ENCODE peak calls at places on chromosomes 5 and 9, in six cellular contexts. E is GM23248, R is OCI-LY7, A is hepatocyte, I is MM.1S, Y is GM23338. U is an unnamed sample.

GRCh38 chr9:2157277-2158105 is 142.3 kb downstream of the SMARCA2 start:
- DNase-seq in E (peak; percentile 92), I (peak; percentile 60), Y (peak; percentile 44), A (peak; percentile 65), R (peak; percentile 49), U (peak; percentile 49)

GRCh38 chr5:38607930-38608545 is 51.6 kb upstream of the LIFR start:
- DNase-seq in I (no peak), R (no peak), A (peak; percentile 28), Y (no peak), E (no peak), U (peak; percentile 66)

GRCh38 chr5:76542887-76543690 is 80.1 kb downstream of the F2RL2 start:
- DNase-seq in A (peak; percentile 19), I (peak; percentile 11), R (no peak), Y (peak; percentile 39), E (no peak), U (no peak)

GRCh38 chr5:36496471-36496870 is 109.9 kb upstream of the SLC1A3 start:
- DNase-seq in I (no peak), E (no peak), Y (no peak), R (no peak), A (no peak), U (no peak)

GRCh38 chr9:121299467-121300282 is 31.7 kb downstream of the GSN start:
- DNase-seq in R (no peak), I (no peak), E (peak; percentile 76), A (peak; percentile 61), Y (peak; percentile 47), U (no peak)

GRCh38 chr5:82620957-82621600 is 342.9 kb upstream of the RPS23 start:
- DNase-seq in I (peak; percentile 83), Y (no peak), E (no peak), R (no peak), A (no peak), U (peak; percentile 10)

GRCh38 chr5:66558562-66558961 is 37.6 kb upstream of the MAST4 start:
- DNase-seq in R (no peak), Y (no peak), A (no peak), I (peak; percentile 88), E (no peak), U (no peak)

GRCh38 chr5:76831108-76831447 is 12.2 kb downstream of the F2RL1 start:
- DNase-seq in R (no peak), E (peak; percentile 51), A (no peak), I (no peak), Y (no peak), U (peak; percentile 30)

GRCh38 chr9:14314424-14314928 is 535 bp upstream of the NFIB start:
- DNase-seq in E (peak; percentile 84), I (peak; percentile 18), R (peak; percentile 64), Y (peak; percentile 85), A (peak; percentile 77), U (peak; percentile 82)

GRCh38 chr5:78605611-78606010 is 43.0 kb downstream of the LHFPL2 start:
- DNase-seq in Y (no peak), R (no peak), E (peak; percentile 55), I (no peak), A (no peak), U (peak; percentile 64)

GRCh38 chr5:111641533-111642230 is 115.3 kb downstream of the NREP start:
- DNase-seq in E (peak; percentile 93), Y (no peak), A (peak; percentile 15), I (no peak), R (no peak), U (peak; percentile 83)

GRCh38 chr9:29555452-29555851 is 1982.2 kb upstream of the C9orf72 start:
- DNase-seq in I (no peak), A (no peak), Y (no peak), R (no peak), E (no peak), U (no peak)

GRCh38 chr5:159975462-159976019 is 33.4 kb upstream of the TTC1 start:
- DNase-seq in R (no peak), A (peak; percentile 19), E (peak; percentile 97), I (no peak), Y (peak; percentile 12), U (peak; percentile 66)

GRCh38 chr9:71796368-71796767 is 28.1 kb upstream of the CEMIP2 start:
- DNase-seq in Y (no peak), E (no peak), I (no peak), R (peak; percentile 24), A (no peak), U (no peak)

GRCh38 chr9:69334310-69334709 is 9.3 kb downstream of the ENTREP1 start:
- DNase-seq in E (no peak), R (no peak), A (no peak), Y (no peak), I (no peak), U (no peak)

GRCh38 chr9:133375116-133375723 is 640 bp downstream of the SURF4 start:
- DNase-seq in A (peak; percentile 82), I (peak; percentile 40), Y (peak; percentile 47), R (peak; percentile 65), E (peak; percentile 77), U (no peak)
- H3K4me1 ChIP-seq in A (peaks cover 26% of the 10 kb centered on the region), I (no peaks in the 10 kb centered on the region), Y (peaks cover 10% of the 10 kb centered on the region), R (peaks cover 34% of the 10 kb centered on the region), E (peaks cover 47% of the 10 kb centered on the region), U (peaks cover 7% of the 10 kb centered on the region)

GRCh38 chr5:42361321-42361688 is 61.9 kb upstream of the GHR start:
- DNase-seq in I (no peak), R (no peak), A (no peak), E (no peak), Y (peak; percentile 8), U (peak; percentile 80)
- H3K9me2 ChIP-seq in I (no peaks in the 10 kb centered on the region), R (no peaks in the 10 kb centered on the region), A (no peaks in the 10 kb centered on the region), E (no peaks in the 10 kb centered on the region), Y (no peaks in the 10 kb centered on the region), U (no peaks in the 10 kb centered on the region)

GRCh38 chr9:114238919-114239879 is 83.7 kb upstream of the ORM1 start:
- DNase-seq in R (peak; percentile 11), A (peak; percentile 75), Y (peak; percentile 64), I (no peak), E (peak; percentile 20), U (no peak)
- TF ChIP-seq EZH2phosphoT487 in R (no peak), A (no peak), Y (no peak), I (no peak), E (no peak), U (no peak)

DNA sequence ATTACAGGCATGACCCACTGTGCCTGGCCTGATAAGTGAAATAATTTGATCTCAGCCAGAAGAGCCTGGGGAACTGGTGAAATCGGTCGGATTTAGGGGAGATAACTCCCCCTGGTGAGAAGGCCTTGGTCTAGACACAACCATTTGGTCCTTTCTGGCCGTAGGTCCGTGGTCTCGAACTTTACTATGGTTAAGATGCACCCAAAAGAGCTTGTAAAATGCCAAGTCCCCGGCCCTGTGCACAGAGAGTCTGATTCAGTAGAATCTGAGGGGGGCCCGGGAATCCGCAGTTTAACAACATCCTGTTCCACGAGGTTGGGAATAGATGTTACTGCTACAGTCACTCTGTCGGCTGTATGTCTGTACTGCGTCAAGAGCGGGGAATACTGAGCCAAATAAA is 140.7 kb downstream of the C9orf50 start:
- DNase-seq in A (no peak), E (peak; percentile 33), R (no peak), Y (no peak), I (no peak), U (no peak)
- H3K4me1 ChIP-seq in A (peaks cover 56% of the 10 kb centered on the region), E (peaks cover 36% of the 10 kb centered on the region), R (no peaks in the 10 kb centered on the region), Y (peaks cover 13% of the 10 kb centered on the region), I (no peaks in the 10 kb centered on the region), U (peaks cover 33% of the 10 kb centered on the region)

U was measured in PC-3.